ENCODE peak calls at places on chromosomes 16 and 17, in seven cellular contexts. P is H1, H is mesendoderm, C is trophoblast cell, U is IMR-90, X is neuronal stem cell, E is H9. D is an unnamed sample.

GRCh38 chr17:12402963-12403622 is 262.6 kb upstream of the MYOCD start:
- DNase-seq in X (no peak), C (no peak), E (no peak), P (no peak), U (peak; percentile 97), H (peak; percentile 44), D (peak; percentile 79)

GRCh38 chr16:5642034-5642433 is 544.4 kb upstream of the EEF2KMT start:
- DNase-seq in E (no peak), C (no peak), U (no peak), H (no peak), P (no peak), X (no peak), D (no peak)

GRCh38 chr16:31202402-31203385 is at the start of gene PYCARD:
- DNase-seq in E (peak; percentile 60), U (peak; percentile 19), H (peak; percentile 61), C (peak; percentile 37), P (peak; percentile 79), X (no peak), D (peak; percentile 43)

GRCh38 chr17:2871720-2872119 is 75.5 kb downstream of the RAP1GAP2 start:
- DNase-seq in X (no peak), H (no peak), C (peak; percentile 89), P (no peak), E (no peak), U (peak; percentile 29), D (no peak)

GRCh38 chr16:79816081-79816497 is 215.6 kb upstream of the MAF start:
- DNase-seq in H (no peak), C (peak; percentile 10), X (no peak), U (no peak), P (no peak), E (no peak), D (no peak)

GRCh38 chr17:35212668-35213067 is 18.5 kb upstream of the SLC35G3 start:
- DNase-seq in X (no peak), U (no peak), C (no peak), P (no peak), H (no peak), E (no peak), D (no peak)

GRCh38 chr16:58236231-58236690 is 38.4 kb upstream of the CSNK2A2 start:
- DNase-seq in U (peak; percentile 51), E (peak; percentile 92), P (peak; percentile 90), X (peak; percentile 80), H (peak; percentile 96), C (peak; percentile 87), D (peak; percentile 68)

GRCh38 chr17:42675984-42676423 is 790 bp downstream of the PLEKHH3 start:
- DNase-seq in C (peak; percentile 65), E (peak; percentile 64), H (peak; percentile 67), P (no peak), X (no peak), U (peak; percentile 45), D (peak; percentile 79)

GRCh38 chr16:59039066-59039465 is 304.9 kb upstream of the GOT2 start:
- DNase-seq in U (no peak), E (no peak), X (no peak), C (no peak), H (no peak), P (no peak), D (no peak)

GRCh38 chr16:78425957-78426590 is 326.6 kb downstream of the WWOX start:
- DNase-seq in C (no peak), E (no peak), X (no peak), H (no peak), P (no peak), U (no peak), D (no peak)

DNA sequence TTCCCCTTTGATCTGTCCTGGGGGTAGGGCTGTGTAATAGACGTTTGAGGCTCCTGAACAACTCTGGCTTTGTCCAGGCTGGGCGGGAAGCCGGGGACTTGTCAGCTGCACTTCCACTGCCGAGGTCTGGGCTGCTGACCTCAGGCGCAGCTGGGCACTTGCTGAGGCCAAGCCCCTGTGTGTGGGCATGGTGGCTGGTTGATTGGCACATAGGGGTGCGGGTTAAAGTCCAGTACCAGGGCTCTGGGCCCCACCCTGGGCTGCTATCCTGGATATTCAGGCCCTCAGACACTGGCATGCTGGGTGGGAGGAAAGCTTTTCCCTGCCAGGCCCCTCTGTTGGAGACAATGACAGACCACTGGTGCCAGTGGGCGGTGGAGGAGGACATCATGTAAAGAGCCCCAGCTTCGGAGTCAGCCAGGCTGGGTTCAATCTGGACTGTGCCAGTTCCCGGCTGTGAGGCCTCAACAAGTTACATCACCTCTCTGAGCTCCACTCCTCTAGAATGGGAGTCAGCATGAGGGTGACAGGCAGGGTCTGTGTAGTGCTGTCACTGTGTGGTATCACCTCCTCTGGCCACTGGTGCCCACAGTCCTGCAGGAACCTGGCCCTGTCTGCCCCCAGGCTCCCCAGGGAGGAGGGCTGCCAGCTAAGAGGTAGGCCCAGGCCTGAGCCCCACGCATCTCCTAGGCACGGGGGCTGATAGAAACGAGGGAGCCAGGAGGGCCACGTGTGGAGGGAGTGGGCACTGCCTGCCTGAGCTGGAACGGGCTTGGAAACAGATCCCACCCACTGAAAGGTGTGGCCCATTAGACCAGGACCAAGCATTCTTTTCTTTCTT is 42.5 kb downstream of the PSME3IP1 start:
- DNase-seq in U (no peak), E (no peak), C (no peak), X (no peak), P (no peak), H (no peak), D (no peak)
- H4K8ac ChIP-seq in U (no peak overlapping the region), E (no peak overlapping the region), C (no peak overlapping the region), X (no peak overlapping the region), P (no peak overlapping the region), H (no peak overlapping the region), D (no peak overlapping the region)

DNA sequence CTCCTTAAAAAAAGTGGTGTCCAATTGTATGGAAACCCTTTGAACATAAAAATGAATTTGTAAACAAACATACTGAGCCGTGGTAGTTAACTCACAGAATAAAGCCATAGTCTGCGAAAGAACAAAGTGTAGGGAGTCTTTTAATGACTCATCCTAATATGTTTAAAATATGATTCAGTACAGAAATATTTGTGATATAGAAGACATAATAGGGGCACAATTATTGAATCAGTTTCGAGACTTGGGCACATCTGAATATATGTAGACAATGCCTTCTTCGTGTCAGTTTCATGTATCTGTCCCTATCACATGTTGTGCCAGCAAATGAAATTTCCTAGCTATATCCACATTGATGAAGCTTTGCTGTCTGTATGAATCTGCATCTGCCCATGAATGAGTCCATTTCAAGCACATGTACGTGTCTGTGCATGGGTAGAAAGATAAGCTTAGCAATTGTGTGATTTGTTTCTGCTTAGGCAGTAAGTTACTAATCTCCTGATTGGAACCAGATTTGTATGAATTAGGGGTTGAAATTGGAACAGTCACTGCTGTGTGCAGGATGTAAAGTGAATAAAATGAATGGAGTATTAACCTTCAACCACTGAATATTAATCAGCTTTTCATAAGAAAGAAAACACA is 112.5 kb upstream of the SOX9 start:
- DNase-seq in H (no peak), X (no peak), U (peak; percentile 55), E (no peak), C (no peak), P (no peak), D (no peak)
- H4K8ac ChIP-seq in H (no peak overlapping the region), X (no peak overlapping the region), U (no peak overlapping the region), E (no peak overlapping the region), C (no peak overlapping the region), P (no peak overlapping the region), D (no peak overlapping the region)

GRCh38 chr16:565420-566330 is 1.1 kb upstream of the NHLRC4 start:
- DNase-seq in C (no peak), P (no peak), E (no peak), U (peak; percentile 3), X (no peak), H (no peak), D (no peak)
- H4K8ac ChIP-seq in C (peak overlapping the region; percentile 74), P (peak overlapping the region; percentile 25), E (no peak overlapping the region), U (peak overlapping the region; percentile 93), X (no peak overlapping the region), H (no peak overlapping the region), D (peak overlapping the region; percentile 95)

GRCh38 chr16:17555176-17555575 is 84.4 kb upstream of the XYLT1 start:
- DNase-seq in X (no peak), P (no peak), C (peak; percentile 77), E (no peak), H (no peak), U (peak; percentile 83), D (no peak)

GRCh38 chr16:17557480-17557879 is 86.7 kb upstream of the XYLT1 start:
- DNase-seq in H (no peak), C (no peak), E (no peak), U (no peak), X (no peak), P (no peak), D (no peak)

GRCh38 chr16:17552351-17552750 is 81.6 kb upstream of the XYLT1 start:
- DNase-seq in U (no peak), C (no peak), P (no peak), E (no peak), H (no peak), X (no peak), D (no peak)

GRCh38 chr16:17560548-17560947 is 89.8 kb upstream of the XYLT1 start:
- DNase-seq in X (no peak), E (no peak), P (no peak), H (no peak), C (no peak), U (no peak), D (no peak)

DNA sequence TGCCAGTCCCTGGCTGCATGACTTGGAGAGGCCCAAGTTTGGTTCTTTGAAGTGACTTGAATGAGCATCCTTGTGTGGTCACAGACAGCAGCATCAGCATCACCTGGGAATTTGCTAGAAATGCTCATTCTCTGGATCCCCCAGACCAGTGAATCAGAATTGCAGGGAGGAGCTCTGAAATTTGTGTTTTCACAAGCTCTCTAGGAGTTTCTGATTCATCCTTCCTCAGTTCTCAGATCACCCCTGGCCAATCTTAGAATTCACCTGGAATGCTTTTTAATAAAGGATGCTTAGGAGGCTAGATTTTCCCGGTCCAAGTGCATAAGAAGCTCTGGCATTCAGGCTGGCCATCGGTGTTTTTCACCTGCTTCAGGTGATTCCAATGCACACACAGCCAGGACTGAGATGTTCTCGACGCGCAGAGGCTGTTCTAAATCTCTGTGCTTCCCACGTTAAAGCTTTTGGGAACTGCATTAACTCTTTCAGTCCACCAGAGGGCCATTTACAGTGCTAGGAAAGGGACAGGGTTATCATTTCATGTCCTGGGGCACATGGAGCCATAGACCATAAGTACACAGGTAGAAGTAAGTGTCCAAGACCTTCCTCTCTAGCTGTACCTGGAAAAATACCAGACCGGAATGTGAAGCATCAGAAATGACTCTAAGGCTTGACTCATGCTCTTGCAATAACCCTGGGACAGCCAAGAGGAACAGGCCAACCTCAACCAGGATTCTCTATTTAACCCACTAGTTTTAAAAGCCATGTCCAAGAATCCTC is 85.7 kb upstream of the XYLT1 start:
- DNase-seq in H (peak; percentile 63), C (peak; percentile 86), P (no peak), X (peak; percentile 26), E (peak; percentile 41), U (peak; percentile 33), D (no peak)
- H4K8ac ChIP-seq in H (no peak overlapping the region), C (no peak overlapping the region), P (no peak overlapping the region), X (no peak overlapping the region), E (no peak overlapping the region), U (no peak overlapping the region), D (no peak overlapping the region)

DNA sequence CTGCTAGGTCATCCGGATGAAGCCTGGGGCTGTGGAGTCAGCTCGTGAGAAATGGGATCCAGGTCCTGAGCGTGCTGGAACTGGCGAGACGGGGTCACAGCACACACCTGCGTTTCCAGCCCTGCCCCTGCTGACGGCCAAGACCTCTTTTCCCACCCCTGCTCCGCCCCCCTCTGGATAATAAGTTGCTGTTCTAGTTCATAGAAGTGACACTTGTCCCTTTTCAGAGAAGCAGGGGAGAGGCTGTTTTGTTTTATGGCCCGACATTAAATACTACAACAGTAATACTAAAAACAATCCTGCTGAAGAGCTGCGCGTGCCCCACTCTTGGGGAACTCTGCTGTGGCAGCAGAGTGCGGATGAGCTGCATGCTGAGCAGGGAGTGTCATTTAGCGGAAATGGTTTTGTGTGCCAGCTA is 92.7 kb downstream of the RPTOR start:
- DNase-seq in C (no peak), U (no peak), E (no peak), P (no peak), H (no peak), X (no peak), D (no peak)
- H4K8ac ChIP-seq in C (no peak overlapping the region), U (no peak overlapping the region), E (no peak overlapping the region), P (no peak overlapping the region), H (no peak overlapping the region), X (peak overlapping the region; percentile 55), D (no peak overlapping the region)

GRCh38 chr16:81995651-81996050 is 15.6 kb downstream of the SDR42E1 start:
- DNase-seq in P (no peak), X (no peak), E (no peak), H (no peak), U (peak; percentile 36), C (no peak), D (peak; percentile 43)
- H4K8ac ChIP-seq in P (no peak overlapping the region), X (no peak overlapping the region), E (no peak overlapping the region), H (no peak overlapping the region), U (no peak overlapping the region), C (no peak overlapping the region), D (no peak overlapping the region)

D was measured in mesenchymal stem cell.